ENCODE peak calls at places on chromosomes 1 and 21, in nine cellular contexts. O, T, N, H, Z, W, B, G and C are unnamed samples.

GRCh38 chr1:201552941-201553341 is 14.0 kb downstream of the NAV1 start:
- DNase-seq in N (no peak), W (no peak), T (peak), O (no peak), Z (peak), H (no peak), B (no peak), G (no peak), C (peak)

GRCh38 chr1:235035928-235036327 is 92.7 kb downstream of the TOMM20 start:
- DNase-seq in Z (no peak), T (no peak), G (no peak), B (no peak), O (no peak), W (no peak), N (no peak), H (no peak), C (no peak)

GRCh38 chr1:86739901-86740507 is 35.6 kb downstream of the SH3GLB1 start:
- DNase-seq in T (no peak), B (no peak), N (no peak), O (no peak), Z (no peak), G (no peak), H (peak), W (no peak), C (no peak)

GRCh38 chr1:19343617-19344350 is 31.7 kb downstream of the SLC66A1 start:
- DNase-seq in G (no peak), O (no peak), Z (no peak), B (no peak), W (no peak), T (no peak), H (no peak), N (no peak), C (no peak)

GRCh38 chr1:165179306-165179705 is 177.2 kb downstream of the LMX1A start:
- DNase-seq in W (no peak), N (no peak), T (no peak), H (no peak), O (no peak), Z (no peak), G (no peak), B (no peak), C (no peak)

GRCh38 chr1:168004531-168004930 is 67.7 kb upstream of the MPC2 start:
- DNase-seq in N (no peak), H (no peak), Z (peak), T (peak), G (no peak), O (no peak), W (no peak), B (no peak), C (peak)

GRCh38 chr1:225121095-225121494 is 191.6 kb downstream of the DNAH14 start:
- DNase-seq in N (no peak), B (no peak), W (no peak), Z (no peak), G (no peak), T (no peak), H (no peak), O (no peak), C (no peak)

GRCh38 chr1:63317814-63318156 is 4.6 kb upstream of the FOXD3 start:
- DNase-seq in G (no peak), N (no peak), H (no peak), W (no peak), B (no peak), Z (no peak), O (no peak), T (no peak), C (no peak)

GRCh38 chr1:53328009-53328489 is at the start of gene LRP8:
- DNase-seq in G (peak), Z (peak), O (peak), H (peak), N (peak), W (peak), B (peak), T (peak), C (no peak)

GRCh38 chr1:245262876-245263625 is 108.3 kb downstream of the KIF26B start:
- DNase-seq in H (no peak), T (no peak), N (no peak), B (no peak), Z (no peak), G (no peak), W (no peak), O (no peak), C (no peak)

GRCh38 chr21:28410264-28410663 is 582.4 kb downstream of the LTN1 start:
- DNase-seq in O (no peak), H (no peak), T (no peak), W (no peak), B (no peak), N (no peak), G (no peak), Z (no peak), C (no peak)

GRCh38 chr1:218866507-218866906 is 307.2 kb upstream of the LYPLAL1 start:
- DNase-seq in O (no peak), N (no peak), H (no peak), B (no peak), G (no peak), Z (no peak), T (no peak), W (no peak), C (no peak)

GRCh38 chr1:212323065-212323464 is 37.9 kb downstream of the PPP2R5A start:
- DNase-seq in G (no peak), O (no peak), H (no peak), N (no peak), W (no peak), Z (no peak), T (no peak), B (no peak), C (no peak)

GRCh38 chr21:43318841-43319781 is 107.8 kb downstream of the SIK1 start:
- DNase-seq in O (peak), T (no peak), W (no peak), G (peak), N (no peak), H (no peak), Z (no peak), B (no peak), C (no peak)

GRCh38 chr1:221689138-221689537 is 52.8 kb downstream of the DUSP10 start:
- DNase-seq in T (no peak), Z (no peak), G (no peak), H (no peak), N (no peak), O (no peak), B (no peak), W (no peak), C (no peak)

GRCh38 chr1:160346953-160347352 is 3.8 kb downstream of the NCSTN start:
- DNase-seq in Z (no peak), H (no peak), T (no peak), B (no peak), N (no peak), G (no peak), O (peak), W (no peak), C (peak)

GRCh38 chr1:229857585-229857984 is 209.5 kb upstream of the GALNT2 start:
- DNase-seq in Z (no peak), B (no peak), H (no peak), W (no peak), O (no peak), N (no peak), T (no peak), G (no peak), C (no peak)

GRCh38 chr1:192788184-192788583 is 20.7 kb upstream of the RGS2 start:
- DNase-seq in N (no peak), W (no peak), O (no peak), H (no peak), G (no peak), B (no peak), Z (no peak), T (peak), C (peak)

GRCh38 chr1:48471603-48472576 is at the start of gene SPATA6:
- DNase-seq in B (peak), N (peak), G (peak), O (peak), W (peak), Z (peak), H (peak), T (peak), C (peak)

GRCh38 chr1:16275591-16275990 is 38.6 kb upstream of the CPLANE2 start:
- DNase-seq in G (no peak), W (no peak), Z (no peak), B (no peak), O (no peak), N (no peak), H (no peak), T (no peak), C (no peak)

GRCh38 chr1:161486806-161487482 is 18.3 kb upstream of the FCGR2A start:
- DNase-seq in W (no peak), B (no peak), G (peak), Z (peak), N (peak), O (no peak), H (peak), T (peak), C (peak)

GRCh38 chr1:228075801-228076271 is 6.7 kb upstream of the ARF1 start:
- DNase-seq in T (no peak), G (no peak), W (no peak), O (no peak), N (no peak), B (no peak), H (no peak), Z (no peak), C (no peak)

GRCh38 chr1:64065571-64065970 is 137.9 kb upstream of the UBE2U start:
- DNase-seq in W (no peak), N (no peak), H (no peak), B (no peak), G (no peak), O (no peak), Z (no peak), T (no peak), C (no peak)

GRCh38 chr21:32726742-32727477 is 903 bp downstream of the SYNJ1 start:
- DNase-seq in O (no peak), T (peak), W (peak), G (peak), B (no peak), Z (peak), H (peak), N (peak), C (peak)

GRCh38 chr1:35506960-35507901 is 50.0 kb downstream of the KIAA0319L start:
- DNase-seq in T (no peak), H (no peak), W (no peak), Z (no peak), N (no peak), B (no peak), G (no peak), O (peak), C (no peak)

GRCh38 chr21:28253378-28253777 is 739.3 kb downstream of the LTN1 start:
- DNase-seq in W (no peak), H (no peak), Z (no peak), O (no peak), G (no peak), B (no peak), N (no peak), T (no peak), C (no peak)

GRCh38 chr1:43828574-43828973 is 105.0 kb upstream of the ARTN start:
- DNase-seq in G (no peak), W (no peak), Z (no peak), H (no peak), T (no peak), B (no peak), N (no peak), O (no peak), C (no peak)

GRCh38 chr1:24157921-24158481 is 15.1 kb upstream of the IL22RA1 start:
- DNase-seq in G (no peak), N (no peak), H (no peak), W (no peak), O (no peak), Z (no peak), T (no peak), B (no peak), C (no peak)

GRCh38 chr1:204326891-204327290 is 32.8 kb downstream of the PLEKHA6 start:
- DNase-seq in Z (peak), T (no peak), O (no peak), B (no peak), N (no peak), G (no peak), H (no peak), W (no peak), C (peak)

GRCh38 chr1:101474039-101474665 is 237.3 kb downstream of the S1PR1 start:
- DNase-seq in Z (no peak), B (no peak), N (no peak), W (no peak), H (no peak), T (no peak), G (peak), O (no peak), C (no peak)

GRCh38 chr1:75273110-75273509 is 138.9 kb downstream of the LHX8 start:
- DNase-seq in H (no peak), G (no peak), O (no peak), B (no peak), W (no peak), N (no peak), T (no peak), Z (no peak), C (no peak)

GRCh38 chr1:162070094-162070748 is 730 bp downstream of the NOS1AP start:
- DNase-seq in O (peak), Z (no peak), H (peak), G (peak), T (peak), W (no peak), N (peak), B (no peak), C (peak)